ENCODE peak calls at places on chromosome 12, in six cellular contexts. L is HCT116, V is ovary, K is endothelial cell of umbilical vein, C is sigmoid colon, Q is GM12892. X is an unnamed sample.

GRCh38 chr12:113060336-113060960 is 3.9 kb downstream of the DTX1 start:
- DNase-seq in C (no peak), V (no peak), L (no peak), K (no peak), Q (no peak), X (no peak)

GRCh38 chr12:32223941-32224340 is 117.3 kb downstream of the BICD1 start:
- DNase-seq in L (no peak), K (no peak), V (no peak), Q (no peak), C (no peak), X (no peak)

GRCh38 chr12:111284709-111285108 is 84.2 kb downstream of the PHETA1 start:
- DNase-seq in V (no peak), C (no peak), L (no peak), K (no peak), Q (no peak), X (no peak)

GRCh38 chr12:76552343-76552938 is 7.1 kb downstream of the OSBPL8 start:
- DNase-seq in V (no peak), K (no peak), C (no peak), Q (no peak), L (no peak), X (no peak)

GRCh38 chr12:66516133-66516532 is 162.7 kb downstream of the GRIP1 start:
- DNase-seq in K (no peak), V (no peak), Q (no peak), L (no peak), C (no peak), X (no peak)

GRCh38 chr12:1629338-1630080 is 478 bp downstream of the WNT5B start:
- DNase-seq in Q (peak), C (no peak), K (no peak), L (no peak), V (peak), X (no peak)

GRCh38 chr12:15772405-15773018 is 16.7 kb downstream of the EPS8 start:
- DNase-seq in Q (no peak), K (peak), C (no peak), V (no peak), L (no peak), X (no peak)

GRCh38 chr12:110754101-110754793 is 11.6 kb upstream of the PPP1CC start:
- DNase-seq in C (peak), L (no peak), K (no peak), V (no peak), Q (no peak), X (peak)

GRCh38 chr12:6788972-6789905 is at the start of gene CD4:
- DNase-seq in Q (no peak), K (no peak), V (no peak), C (no peak), L (no peak), X (peak)

GRCh38 chr12:43338848-43339526 is 213.0 kb downstream of the ADAMTS20 start:
- DNase-seq in L (peak), Q (no peak), C (no peak), K (peak), V (no peak), X (no peak)

GRCh38 chr12:53219116-53219955 is 12.3 kb upstream of the ITGB7 start:
- DNase-seq in K (peak), Q (peak), C (no peak), V (no peak), L (no peak), X (peak)

GRCh38 chr12:116164263-116164817 is 113.2 kb downstream of the MED13L start:
- DNase-seq in K (peak), V (no peak), Q (no peak), L (no peak), C (no peak), X (no peak)

GRCh38 chr12:30952036-30952435 is 25.5 kb downstream of the TSPAN11 start:
- DNase-seq in Q (no peak), L (no peak), K (no peak), C (no peak), V (no peak), X (no peak)

GRCh38 chr12:112962561-112962960 is 15.8 kb upstream of the OAS2 start:
- DNase-seq in Q (no peak), L (no peak), C (no peak), V (no peak), K (no peak), X (no peak)

GRCh38 chr12:92408072-92408900 is 262.6 kb upstream of the BTG1 start:
- DNase-seq in Q (no peak), K (peak), V (no peak), L (peak), C (no peak), X (no peak)

GRCh38 chr12:49720214-49720613 is 13.0 kb upstream of the FMNL3 start:
- DNase-seq in C (no peak), K (no peak), L (no peak), V (no peak), Q (no peak), X (no peak)

GRCh38 chr12:47276253-47277070 is 196.7 kb upstream of the AMIGO2 start:
- DNase-seq in C (no peak), V (no peak), L (no peak), Q (peak), K (peak), X (peak)

GRCh38 chr12:128729628-128730121 is 94.1 kb downstream of the SLC15A4 start:
- DNase-seq in C (no peak), K (no peak), V (no peak), Q (no peak), L (no peak), X (no peak)

GRCh38 chr12:10247659-10248058 is 35.0 kb downstream of the GABARAPL1 start:
- DNase-seq in L (no peak), K (no peak), V (no peak), C (no peak), Q (no peak), X (no peak)

DNA sequence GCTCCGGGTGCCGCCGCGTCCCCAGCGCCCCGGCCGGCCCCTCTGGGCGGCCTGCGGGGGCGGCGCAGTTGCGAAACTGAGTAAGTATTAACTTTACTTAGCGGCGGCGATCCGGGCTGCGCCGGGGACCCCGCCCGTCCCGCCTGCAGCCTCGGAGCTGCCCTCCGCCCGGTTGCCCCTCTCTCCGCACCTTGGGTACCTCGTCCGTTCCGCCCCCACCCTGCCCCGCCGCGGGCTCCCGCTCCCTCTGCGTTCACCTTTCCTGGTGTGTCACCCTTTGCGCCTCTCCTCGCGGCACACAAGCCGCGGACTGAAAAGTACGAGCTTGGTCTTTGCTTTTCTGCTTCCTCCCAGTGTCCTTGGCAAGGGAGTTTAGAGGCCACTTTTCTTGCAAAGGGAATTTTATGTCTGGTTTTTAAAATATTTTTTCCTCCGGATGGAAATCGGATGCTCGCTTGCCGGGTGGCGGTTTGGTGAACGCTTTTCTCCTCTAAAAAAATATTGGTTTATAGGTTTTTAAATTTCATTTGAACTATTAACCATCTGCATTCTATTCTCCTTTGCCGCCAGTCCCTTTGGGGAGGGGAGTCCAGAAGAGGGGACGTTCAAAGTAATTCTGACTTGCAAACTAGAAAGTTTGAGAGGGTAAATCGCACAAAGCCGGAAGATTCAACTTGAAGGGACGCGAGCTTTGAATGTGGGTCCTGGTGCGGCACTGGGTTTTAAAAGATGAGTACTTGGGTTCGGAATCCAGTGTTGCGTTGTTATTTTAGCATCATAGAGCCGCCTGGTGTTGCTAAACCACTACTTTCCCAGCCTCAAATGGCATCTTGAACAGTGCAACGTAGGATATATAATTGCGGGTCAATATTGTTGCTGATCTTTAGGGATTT is 833 bp downstream of the RASSF8 start:
- DNase-seq in L (no peak), V (peak), K (peak), C (peak), Q (no peak), X (peak)
- TF ChIP-seq POLR2A in L (no peak), V (peak), K (no peak), C (peak), Q (no peak), X (no peak)

GRCh38 chr12:124754949-124755800 is 108.5 kb downstream of the SCARB1 start:
- DNase-seq in C (peak), L (no peak), V (peak), K (no peak), Q (no peak), X (peak)
- TF ChIP-seq POLR2A in C (peak), L (no peak), V (no peak), K (no peak), Q (no peak), X (no peak)

GRCh38 chr12:122834921-122835692 is at the start of gene HIP1R:
- DNase-seq in V (peak), K (peak), L (peak), C (peak), Q (peak), X (no peak)
- TF ChIP-seq POLR2A in V (no peak), K (peak), L (peak), C (no peak), Q (no peak), X (peak)

DNA sequence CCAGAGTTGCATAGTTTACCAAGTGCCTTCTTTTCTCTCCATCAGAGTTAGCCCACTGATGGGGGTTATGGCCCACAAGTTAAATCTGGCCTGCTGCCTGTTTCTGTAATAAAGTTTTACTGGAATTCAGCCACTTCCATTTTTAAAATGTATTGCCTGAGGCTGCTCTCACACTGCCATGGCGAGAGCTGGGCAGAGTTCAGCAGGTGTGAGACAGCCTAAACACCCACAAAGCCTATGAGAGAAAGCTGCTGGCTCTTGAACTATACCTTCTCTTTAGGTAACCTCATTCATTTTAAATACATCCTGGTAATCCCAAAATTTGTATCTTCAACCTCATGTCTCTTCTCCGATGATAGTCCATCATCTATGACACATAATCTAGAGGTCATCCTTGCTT is 86.1 kb downstream of the BCL2L14 start:
- DNase-seq in V (no peak), L (no peak), Q (no peak), C (no peak), K (no peak), X (no peak)
- TF ChIP-seq POLR2A in V (no peak), L (no peak), Q (no peak), C (no peak), K (no peak), X (no peak)

DNA sequence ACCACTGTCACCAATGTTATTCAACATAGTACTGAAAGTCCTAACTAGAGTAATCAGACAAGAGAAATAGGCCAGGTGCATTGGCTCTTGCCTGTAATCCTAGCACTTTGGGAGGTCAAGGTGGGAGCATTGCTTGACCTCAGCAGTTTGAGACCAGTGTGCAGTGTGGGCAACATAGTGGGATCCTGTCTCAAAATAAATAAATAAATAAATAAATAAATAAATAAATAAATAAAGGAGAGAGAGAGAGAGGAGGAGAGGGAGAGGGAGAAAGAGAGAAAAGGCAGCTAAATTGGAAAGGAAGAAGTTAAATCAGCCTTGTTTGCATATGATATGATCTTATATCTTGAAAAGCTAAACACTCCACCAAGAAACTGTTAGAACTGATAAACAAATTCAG is 115.3 kb downstream of the FAR2 start:
- DNase-seq in Q (no peak), C (no peak), L (no peak), V (no peak), K (no peak), X (no peak)
- TF ChIP-seq POLR2A in Q (no peak), C (no peak), L (no peak), V (no peak), K (no peak), X (no peak)

GRCh38 chr12:78385541-78385940 is 479.0 kb upstream of the SYT1 start:
- DNase-seq in V (no peak), L (no peak), C (no peak), Q (no peak), K (no peak), X (no peak)
- TF ChIP-seq POLR2A in V (no peak), L (no peak), C (no peak), Q (no peak), K (no peak), X (no peak)